ENCODE peak calls at places on chromosomes 12 and 14, in six cellular contexts. V is suprapubic skin, I is stomach, U is HepG2, B is transverse colon, H is ovary. F is an unnamed sample. For H3K27me3 and H3K4me1, the result is how much of the 10 kb centered on the place peaks cover.

GRCh38 chr14:23910081-23910875 is 43.3 kb upstream of the DHRS4 start:
- DNase-seq in V (no peak), I (peak), U (peak), B (peak), H (peak), F (no peak)

GRCh38 chr14:22432348-22432976 is 156.6 kb downstream of the DAD1 start:
- DNase-seq in V (no peak), I (peak), U (no peak), B (peak), H (peak), F (no peak)

GRCh38 chr12:40693503-40693863 is 1.2 kb downstream of the CNTN1 start:
- DNase-seq in V (peak), I (no peak), U (no peak), B (no peak), H (peak), F (peak)

GRCh38 chr12:26488339-26488738 is 293.0 kb downstream of the SSPN start:
- DNase-seq in V (no peak), I (no peak), U (no peak), B (no peak), H (no peak), F (no peak)

GRCh38 chr12:72074956-72075355 is 136.3 kb downstream of the TPH2 start:
- DNase-seq in V (no peak), I (no peak), U (no peak), B (no peak), H (no peak), F (no peak)

GRCh38 chr12:56315256-56315625 is 547 bp downstream of the CNPY2 start:
- DNase-seq in V (no peak), I (no peak), U (no peak), B (peak), H (no peak), F (peak)

GRCh38 chr12:92331383-92331782 is 185.7 kb upstream of the BTG1 start:
- DNase-seq in V (no peak), I (no peak), U (no peak), B (no peak), H (no peak), F (no peak)

GRCh38 chr14:65471038-65471878 is 58.7 kb downstream of the FUT8 start:
- DNase-seq in V (no peak), I (no peak), U (no peak), B (no peak), H (no peak), F (no peak)

GRCh38 chr12:75323663-75324062 is 6.5 kb downstream of the CAPS2 start:
- DNase-seq in V (no peak), I (no peak), U (no peak), B (no peak), H (no peak), F (no peak)

GRCh38 chr14:70889555-70889954 is 17.7 kb upstream of the PCNX1 start:
- DNase-seq in V (no peak), I (no peak), U (no peak), B (no peak), H (no peak), F (no peak)

GRCh38 chr14:72699852-72700257 is 194.0 kb downstream of the DPF3 start:
- DNase-seq in V (no peak), I (no peak), U (no peak), B (no peak), H (no peak), F (peak)

GRCh38 chr12:106118-106561 is 39.6 kb downstream of the IQSEC3 start:
- DNase-seq in V (no peak), I (no peak), U (peak), B (peak), H (no peak), F (no peak)

GRCh38 chr14:62739647-62740046 is 305.6 kb downstream of the KCNH5 start:
- DNase-seq in V (no peak), I (no peak), U (no peak), B (no peak), H (no peak), F (no peak)

GRCh38 chr14:90760055-90760444 is 56.2 kb downstream of the TTC7B start:
- DNase-seq in V (no peak), I (no peak), U (no peak), B (no peak), H (no peak), F (no peak)

GRCh38 chr14:96246535-96246839 is 9.5 kb upstream of the BDKRB1 start:
- DNase-seq in V (no peak), I (no peak), U (no peak), B (no peak), H (no peak), F (no peak)

GRCh38 chr12:48199784-48200198 is 3.3 kb downstream of the OR10AD1 start:
- DNase-seq in V (no peak), I (no peak), U (no peak), B (no peak), H (peak), F (peak)

GRCh38 chr14:25841226-25841625 is 756.6 kb downstream of the NOVA1 start:
- DNase-seq in V (no peak), I (no peak), U (no peak), B (no peak), H (no peak), F (no peak)

GRCh38 chr14:69992564-69992963 is 113.3 kb downstream of the SMOC1 start:
- DNase-seq in V (no peak), I (no peak), U (no peak), B (no peak), H (no peak), F (no peak)

GRCh38 chr12:74984631-74985030 is 225.0 kb downstream of the KCNC2 start:
- DNase-seq in V (no peak), I (no peak), U (no peak), B (no peak), H (no peak), F (no peak)

GRCh38 chr14:81343166-81343565 is 57.0 kb downstream of the STON2 start:
- DNase-seq in V (no peak), I (no peak), U (no peak), B (no peak), H (no peak), F (no peak)

GRCh38 chr12:116142936-116143882 is 134.3 kb downstream of the MED13L start:
- DNase-seq in V (no peak), I (no peak), U (no peak), B (no peak), H (no peak), F (no peak)

GRCh38 chr12:15005064-15005463 is 32.2 kb downstream of the PDE6H start:
- DNase-seq in V (no peak), I (no peak), U (no peak), B (no peak), H (no peak), F (no peak)

GRCh38 chr14:29037428-29037827 is 270.8 kb downstream of the FOXG1 start:
- DNase-seq in V (no peak), I (no peak), U (no peak), B (no peak), H (no peak), F (no peak)

GRCh38 chr12:25615119-25615518 is 62.0 kb upstream of the LMNTD1 start:
- DNase-seq in V (no peak), I (no peak), U (no peak), B (no peak), H (no peak), F (no peak)

GRCh38 chr12:54601841-54602240 is 13.4 kb upstream of the PPP1R1A start:
- DNase-seq in V (no peak), I (no peak), U (no peak), B (no peak), H (no peak), F (no peak)

GRCh38 chr14:24310666-24311604 is at the start of gene LTB4R:
- DNase-seq in V (peak), I (peak), U (no peak), B (peak), H (peak), F (peak)

GRCh38 chr12:108237272-108237671 is 101.8 kb downstream of the CMKLR1 start:
- DNase-seq in V (no peak), I (no peak), U (peak), B (no peak), H (no peak), F (no peak)

GRCh38 chr14:93173943-93174395 is 10.7 kb downstream of the MOAP1 start:
- DNase-seq in V (no peak), I (peak), U (no peak), B (no peak), H (no peak), F (no peak)

GRCh38 chr12:57864811-57865751 is 18.6 kb upstream of the CTDSP2 start:
- DNase-seq in V (peak), I (peak), U (no peak), B (peak), H (peak), F (peak)

GRCh38 chr12:103838254-103838914 is 2.6 kb downstream of the NT5DC3 start:
- DNase-seq in V (no peak), I (no peak), U (peak), B (no peak), H (no peak), F (no peak)

GRCh38 chr14:77125275-77126073 is 16.1 kb downstream of the ZDHHC22 start:
- DNase-seq in V (no peak), I (no peak), U (no peak), B (no peak), H (no peak), F (no peak)

GRCh38 chr14:103136388-103137271 is 13.4 kb downstream of the TNFAIP2 start:
- DNase-seq in V (no peak), I (no peak), U (no peak), B (no peak), H (peak), F (no peak)

GRCh38 chr14:51783765-51784164 is 76.6 kb upstream of the GNG2 start:
- DNase-seq in V (no peak), I (no peak), U (no peak), B (no peak), H (no peak), F (no peak)

GRCh38 chr12:54749191-54749818 is 101.1 kb upstream of the DCD start:
- DNase-seq in V (no peak), I (no peak), U (peak), B (no peak), H (no peak), F (no peak)

GRCh38 chr12:6425588-6426531 is 18.9 kb upstream of the CD27 start:
- DNase-seq in V (peak), I (peak), U (peak), B (no peak), H (no peak), F (no peak)

GRCh38 chr12:52004042-52004648 is 2.6 kb upstream of the TAMALIN start:
- DNase-seq in V (no peak), I (peak), U (peak), B (peak), H (peak), F (no peak)

GRCh38 chr14:20866963-20867362 is 24.2 kb upstream of the RNASE3 start:
- DNase-seq in V (no peak), I (no peak), U (no peak), B (no peak), H (no peak), F (no peak)

GRCh38 chr12:72723732-72724131 is 451.6 kb downstream of the TRHDE start:
- DNase-seq in V (no peak), I (no peak), U (no peak), B (no peak), H (no peak), F (no peak)

GRCh38 chr14:50383618-50384225 is 13.0 kb downstream of the CDKL1 start:
- DNase-seq in V (no peak), I (no peak), U (no peak), B (no peak), H (no peak), F (no peak)

DNA sequence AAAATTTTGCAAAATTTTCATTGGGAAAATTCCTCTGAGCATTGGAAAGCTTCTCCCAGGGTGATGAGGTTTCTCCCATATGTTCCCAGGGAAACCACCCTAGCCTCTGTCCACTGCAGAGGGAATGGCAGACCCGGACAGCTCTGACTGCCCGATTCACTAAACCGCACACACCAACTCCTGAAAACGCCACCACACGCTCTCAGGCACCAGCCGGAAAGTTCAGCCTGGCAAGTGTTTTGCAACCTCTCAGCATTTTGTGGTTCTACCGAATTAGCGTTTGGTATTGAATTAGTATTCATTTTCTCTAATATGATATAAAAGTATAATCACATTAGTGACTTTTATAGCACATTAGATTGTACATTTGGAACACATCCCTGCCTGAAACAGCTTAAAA is 213.4 kb downstream of the PHETA1 start:
- DNase-seq in V (no peak), I (no peak), U (no peak), B (no peak), H (no peak), F (no peak)
- H3K27me3 ChIP-seq in V (half or more), I (under half), U (under half), B (under half), H (under half), F (under half)

GRCh38 chr12:42486407-42486806 is 103.1 kb downstream of the PRICKLE1 start:
- DNase-seq in V (no peak), I (no peak), U (no peak), B (no peak), H (no peak), F (no peak)
- TF ChIP-seq EP300 in V (no peak), I (no peak), U (no peak), B (no peak), H (no peak), F (no peak)

GRCh38 chr14:68926236-68926635 is 52.9 kb downstream of the ACTN1 start:
- DNase-seq in V (no peak), I (no peak), U (no peak), B (no peak), H (no peak), F (no peak)

GRCh38 chr14:68925373-68925772 is 53.7 kb downstream of the ACTN1 start:
- DNase-seq in V (no peak), I (no peak), U (no peak), B (no peak), H (no peak), F (no peak)

GRCh38 chr14:68922201-68922613 is 56.9 kb downstream of the ACTN1 start:
- DNase-seq in V (no peak), I (no peak), U (no peak), B (no peak), H (no peak), F (no peak)

GRCh38 chr14:68922886-68923285 is 56.2 kb downstream of the ACTN1 start:
- DNase-seq in V (no peak), I (no peak), U (no peak), B (no peak), H (no peak), F (no peak)

DNA sequence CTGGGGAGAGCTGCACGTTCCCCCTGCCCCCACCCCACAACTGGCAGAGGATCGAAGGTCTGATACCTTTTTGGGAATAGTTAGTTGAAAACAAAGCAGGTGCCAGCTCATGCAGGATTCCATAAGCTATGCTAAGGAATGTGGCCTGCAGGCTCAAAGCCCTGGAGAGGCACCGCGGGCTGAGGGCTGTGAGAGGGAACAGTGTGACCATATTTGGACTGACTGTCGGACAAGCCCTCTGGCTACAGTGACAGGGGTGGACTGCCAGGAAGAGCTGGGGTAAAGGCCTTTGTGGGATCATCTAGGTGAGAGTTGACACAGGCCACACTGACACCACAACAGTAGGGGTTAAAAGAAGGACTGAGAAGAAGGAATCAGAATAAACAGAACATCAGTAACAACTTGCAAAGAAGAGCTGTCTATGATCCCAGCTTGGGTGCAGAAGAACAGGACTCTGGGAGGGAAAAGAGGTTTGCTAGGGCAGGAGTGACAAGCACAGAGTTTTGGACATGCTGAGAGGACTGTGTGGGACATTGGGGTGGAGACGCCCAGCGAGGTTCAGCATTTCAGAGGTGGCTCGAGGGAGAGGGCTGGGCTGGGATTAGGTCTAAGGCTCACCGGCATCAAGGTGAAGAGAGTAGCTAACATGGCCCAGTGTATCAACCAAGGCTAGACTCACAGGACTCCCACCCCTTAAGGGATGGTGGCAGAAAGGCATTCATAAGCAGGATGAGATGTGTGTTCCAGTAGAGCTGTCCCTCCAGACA is 54.5 kb downstream of the ACTN1 start:
- DNase-seq in V (no peak), I (no peak), U (peak), B (no peak), H (no peak), F (no peak)
- H3K4me1 ChIP-seq in V (under half), I (under half), U (half or more), B (under half), H (under half), F (half or more)

DNA sequence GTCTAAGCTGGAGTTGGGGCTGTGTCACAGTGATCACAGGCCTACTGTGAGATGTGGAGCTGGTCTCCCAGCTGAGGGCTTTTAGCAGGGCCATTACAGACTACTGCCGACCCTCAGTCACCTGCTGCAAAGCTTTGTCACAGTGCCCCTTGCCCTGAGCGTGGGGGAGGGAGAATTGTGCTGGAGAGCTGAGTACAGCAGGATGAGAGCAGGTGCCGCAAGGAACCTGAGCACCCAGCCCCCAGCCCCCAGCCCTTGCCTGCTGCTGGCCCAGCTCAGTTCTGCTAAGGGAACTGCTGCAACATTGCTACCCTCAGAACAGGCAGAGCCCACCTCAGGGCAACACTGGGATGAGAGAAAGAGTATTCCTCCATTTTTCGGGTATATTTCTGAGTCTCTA is 196.8 kb upstream of the FKBP4 start:
- DNase-seq in V (no peak), I (no peak), U (no peak), B (no peak), H (no peak), F (no peak)
- H3K27me3 ChIP-seq in V (under half), I (under half), U (half or more), B (under half), H (under half), F (under half)